ENCODE peak calls at places on chromosomes 16 and 17, in ten cellular contexts. X is cardiac muscle cell; H is CD8-positive, alpha-beta memory T cell; V is astrocyte of the spinal cord; S is body of pancreas; C is coronary artery; D is Karpas-422; I is astrocyte; O is K562; P is neural progenitor cell. K is an unnamed sample.

GRCh38 chr16:84489141-84489540 is 15.3 kb downstream of the MEAK7 start:
- DNase-seq in P (no peak), I (no peak), H (no peak), C (peak; percentile 59), S (no peak), X (no peak), O (no peak), D (no peak), V (no peak), K (no peak)

GRCh38 chr16:64964126-64964540 is 157.7 kb downstream of the CDH11 start:
- DNase-seq in O (no peak), I (peak; percentile 84), V (peak; percentile 73), S (no peak), C (no peak), P (no peak), X (no peak), H (no peak), D (no peak), K (no peak)

GRCh38 chr16:49461517-49461951 is 87.9 kb downstream of the C16orf78 start:
- DNase-seq in H (no peak), D (no peak), V (no peak), O (no peak), C (peak; percentile 68), S (no peak), P (no peak), X (no peak), I (no peak), K (peak; percentile 56)

GRCh38 chr16:49708491-49708890 is 147.4 kb downstream of the ZNF423 start:
- DNase-seq in P (no peak), C (no peak), V (no peak), D (no peak), H (no peak), S (no peak), O (no peak), I (no peak), X (no peak), K (no peak)

GRCh38 chr16:56286819-56287218 is 95.5 kb downstream of the GNAO1 start:
- DNase-seq in H (no peak), X (no peak), V (no peak), D (no peak), I (no peak), C (no peak), O (peak; percentile 29), S (no peak), P (no peak), K (no peak)

GRCh38 chr17:77002103-77003045 is 134.2 kb downstream of the MGAT5B start:
- DNase-seq in X (no peak), D (no peak), O (no peak), H (no peak), P (peak; percentile 89), V (peak; percentile 91), I (peak; percentile 90), S (no peak), C (no peak), K (no peak)

GRCh38 chr16:56709686-56710040 is 20.3 kb upstream of the NUP93 start:
- DNase-seq in D (no peak), O (no peak), I (no peak), C (no peak), X (no peak), P (no peak), V (no peak), S (no peak), H (no peak), K (no peak)

GRCh38 chr17:27558842-27559505 is 72.0 kb upstream of the LGALS9 start:
- DNase-seq in S (peak; percentile 62), D (no peak), V (no peak), O (no peak), C (no peak), I (no peak), P (no peak), H (no peak), X (no peak), K (no peak)

GRCh38 chr17:62162898-62163297 is 97.8 kb upstream of the MED13 start:
- DNase-seq in D (no peak), S (no peak), O (no peak), I (no peak), V (no peak), C (no peak), H (no peak), P (no peak), X (no peak), K (no peak)
- H3K4me3 ChIP-seq in D (no peak overlapping the region), S (no peak overlapping the region), O (no peak overlapping the region), I (no peak overlapping the region), V (no peak overlapping the region), C (no peak overlapping the region), H (no peak overlapping the region), P (no peak overlapping the region), X (no peak overlapping the region), K (no peak overlapping the region)

GRCh38 chr17:38868968-38869646 is 751 bp upstream of the LASP1 start:
- DNase-seq in H (peak; percentile 75), I (peak; percentile 76), D (peak; percentile 94), V (peak; percentile 91), S (peak; percentile 95), O (peak; percentile 90), X (peak; percentile 82), C (peak; percentile 97), P (peak; percentile 91), K (peak; percentile 96)

GRCh38 chr17:38864636-38865398 is 5.0 kb upstream of the LASP1 start:
- DNase-seq in C (no peak), O (peak; percentile 71), D (no peak), I (no peak), S (no peak), P (peak; percentile 53), X (peak; percentile 40), H (no peak), V (peak; percentile 42), K (no peak)

GRCh38 chr17:38869647-38870258 is at the start of gene LASP1:
- DNase-seq in X (peak; percentile 92), C (peak; percentile 93), P (peak; percentile 94), H (peak; percentile 81), D (peak; percentile 96), I (peak; percentile 74), V (peak; percentile 91), O (peak; percentile 93), S (peak; percentile 90), K (peak; percentile 89)

GRCh38 chr17:38868095-38868967 is 1.5 kb upstream of the LASP1 start:
- DNase-seq in O (peak; percentile 70), I (peak; percentile 31), D (peak; percentile 78), V (no peak), P (peak; percentile 65), S (peak; percentile 56), X (peak; percentile 20), H (no peak), C (peak; percentile 89), K (peak; percentile 75)

DNA sequence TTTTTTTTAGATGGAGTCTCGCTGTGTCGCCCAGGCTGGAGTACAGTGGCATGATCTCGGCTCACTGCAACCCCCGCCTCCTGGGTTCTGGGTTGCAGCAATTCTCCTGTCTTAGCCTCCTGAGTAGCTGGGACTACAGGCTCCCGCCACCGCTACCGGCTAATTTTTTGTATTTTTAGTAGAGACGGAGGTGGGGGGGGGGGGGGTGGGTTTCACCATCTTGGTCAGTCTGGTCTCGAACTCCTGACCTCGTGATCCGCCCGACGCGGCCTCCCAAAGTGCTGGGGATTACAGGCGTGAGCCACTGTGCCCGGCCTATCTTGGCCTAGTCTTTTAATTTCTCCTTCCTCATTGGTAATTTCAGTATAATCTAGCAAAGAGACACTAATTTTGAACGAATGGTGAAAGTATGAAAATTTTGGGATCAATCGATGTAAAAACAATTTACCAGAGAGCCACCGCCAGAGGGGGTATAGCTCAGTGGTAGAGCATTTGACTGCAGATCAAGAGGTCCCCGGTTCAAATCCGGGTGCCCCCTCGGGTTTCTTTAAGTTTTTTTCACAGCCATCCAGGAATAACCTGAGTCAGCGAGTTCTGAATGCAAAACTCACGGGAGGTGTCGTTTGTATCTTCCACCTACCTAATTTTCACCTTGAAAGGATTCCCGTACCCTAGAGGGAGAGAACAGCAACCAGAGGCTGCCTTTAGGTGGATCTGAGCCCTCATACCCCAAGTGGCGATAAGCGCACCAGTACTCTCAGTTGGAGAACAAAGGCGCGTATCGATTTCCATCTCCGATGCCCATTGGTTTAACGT is 2.5 kb upstream of the LASP1 start:
- DNase-seq in O (peak; percentile 87), V (peak; percentile 75), D (peak; percentile 92), S (peak; percentile 80), P (peak; percentile 83), X (peak; percentile 69), C (no peak), I (peak; percentile 41), H (peak; percentile 31), K (peak; percentile 80)
- H3K4me3 ChIP-seq in O (peak overlapping the region; percentile 97), V (peak overlapping the region; percentile 97), D (peak overlapping the region; percentile 99), S (no peak overlapping the region), P (peak overlapping the region; percentile 93), X (peak overlapping the region; percentile 66), C (peak overlapping the region; percentile 90), I (peak overlapping the region; percentile 88), H (peak overlapping the region; percentile 98), K (peak overlapping the region; percentile 77)

GRCh38 chr17:57663326-57664070 is 81.6 kb downstream of the CCDC182 start:
- DNase-seq in I (peak; percentile 13), D (no peak), C (no peak), O (no peak), S (no peak), X (no peak), V (peak; percentile 1), P (peak; percentile 35), H (no peak), K (no peak)
- H3K4me3 ChIP-seq in I (peak overlapping the region; percentile 45), D (no peak overlapping the region), C (peak overlapping the region; percentile 49), O (no peak overlapping the region), S (no peak overlapping the region), X (no peak overlapping the region), V (no peak overlapping the region), P (no peak overlapping the region), H (no peak overlapping the region), K (peak overlapping the region; percentile 25)

GRCh38 chr17:75508848-75509450 is 6.4 kb downstream of the CASKIN2 start:
- DNase-seq in O (no peak), S (no peak), X (no peak), C (no peak), H (no peak), V (no peak), D (no peak), I (no peak), P (no peak), K (no peak)

GRCh38 chr17:75509528-75510258 is 5.6 kb downstream of the CASKIN2 start:
- DNase-seq in H (no peak), O (no peak), X (no peak), C (no peak), P (no peak), I (no peak), V (no peak), S (peak; percentile 13), D (no peak), K (no peak)

GRCh38 chr17:75512946-75513666 is 2.2 kb downstream of the CASKIN2 start:
- DNase-seq in C (no peak), H (no peak), O (peak; percentile 36), X (no peak), P (no peak), V (no peak), D (no peak), S (no peak), I (no peak), K (no peak)

GRCh38 chr17:75511610-75512575 is 3.4 kb downstream of the CASKIN2 start:
- DNase-seq in X (peak; percentile 92), D (no peak), C (no peak), V (no peak), S (peak; percentile 58), P (no peak), H (no peak), I (no peak), O (peak; percentile 87), K (no peak)

DNA sequence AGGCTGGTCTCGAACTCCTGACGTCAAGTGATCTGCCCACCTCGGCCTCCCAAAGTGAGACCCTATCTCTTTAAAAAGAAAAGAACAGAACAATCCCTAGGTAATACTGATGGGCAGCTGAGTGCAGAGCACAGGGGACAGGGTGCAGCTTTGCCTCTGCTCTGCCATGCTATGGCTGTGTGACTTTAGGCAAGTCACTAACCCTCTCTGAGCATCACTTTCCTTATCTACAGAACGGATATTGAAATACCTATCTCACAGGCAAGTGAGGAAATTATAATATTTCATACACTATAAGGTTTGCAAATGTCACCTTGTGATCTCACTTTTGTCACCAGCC is 4.1 kb downstream of the CASKIN2 start:
- DNase-seq in H (no peak), D (no peak), X (no peak), O (no peak), P (no peak), S (no peak), C (no peak), V (no peak), I (no peak), K (no peak)
- H3K4me3 ChIP-seq in H (no peak overlapping the region), D (no peak overlapping the region), X (no peak overlapping the region), O (no peak overlapping the region), P (no peak overlapping the region), S (no peak overlapping the region), C (peak overlapping the region; percentile 78), V (no peak overlapping the region), I (no peak overlapping the region), K (peak overlapping the region; percentile 97)

K was measured in tibial artery.